ENCODE peak calls at places on chromosomes 12 and 14, in eight cellular contexts. H is cortex of kidney, Z is AG08396, K is iPS-NIHi11, L is esophagus squamous epithelium, M is cardiac muscle cell, S is ELR, U is MCF 10A. J is an unnamed sample.

GRCh38 chr12:85029456-85029855 is 6.6 kb downstream of the TSPAN19 start:
- DNase-seq in H (no peak), Z (peak), K (peak), L (no peak), M (peak), S (peak), U (peak), J (peak)

GRCh38 chr14:54790092-54790491 is 112.5 kb downstream of the GCH1 start:
- DNase-seq in H (no peak), Z (no peak), K (no peak), L (no peak), M (no peak), S (no peak), U (no peak), J (no peak)

GRCh38 chr14:103679351-103679750 is 35.9 kb downstream of the XRCC3 start:
- DNase-seq in H (no peak), Z (no peak), K (peak), L (no peak), M (peak), S (peak), U (no peak), J (no peak)

GRCh38 chr12:124592050-124592449 is 24.6 kb upstream of the NCOR2 start:
- DNase-seq in H (no peak), Z (peak), K (no peak), L (no peak), M (peak), S (peak), U (peak), J (peak)

GRCh38 chr12:46209914-46210834 is 58.7 kb downstream of the SLC38A1 start:
- DNase-seq in H (no peak), Z (no peak), K (peak), L (no peak), M (peak), S (no peak), U (peak), J (peak)

GRCh38 chr14:30610719-30611388 is 11.3 kb upstream of the SCFD1 start:
- DNase-seq in H (no peak), Z (peak), K (peak), L (no peak), M (peak), S (peak), U (peak), J (peak)

GRCh38 chr14:49861581-49861922 is 9.0 kb upstream of the NEMF start:
- DNase-seq in H (no peak), Z (peak), K (peak), L (no peak), M (peak), S (peak), U (peak), J (peak)

GRCh38 chr12:38469689-38470088 is 153.1 kb downstream of the ALG10B start:
- DNase-seq in H (no peak), Z (no peak), K (no peak), L (no peak), M (no peak), S (no peak), U (no peak), J (no peak)

GRCh38 chr12:645563-646071 is 17.6 kb downstream of the NINJ2 start:
- DNase-seq in H (no peak), Z (peak), K (no peak), L (no peak), M (peak), S (peak), U (peak), J (peak)

GRCh38 chr12:6222009-6222702 is 22.0 kb downstream of the CD9 start:
- DNase-seq in H (no peak), Z (no peak), K (no peak), L (no peak), M (no peak), S (no peak), U (no peak), J (peak)

GRCh38 chr14:100526632-100527031 is 60.6 kb downstream of the BEGAIN start:
- DNase-seq in H (no peak), Z (no peak), K (no peak), L (no peak), M (no peak), S (no peak), U (no peak), J (no peak)

GRCh38 chr12:3604750-3605638 is 114.0 kb downstream of the PRMT8 start:
- DNase-seq in H (no peak), Z (no peak), K (peak), L (no peak), M (peak), S (peak), U (peak), J (peak)

GRCh38 chr12:113062502-113063395 is 6.2 kb downstream of the DTX1 start:
- DNase-seq in H (no peak), Z (no peak), K (no peak), L (no peak), M (peak), S (no peak), U (no peak), J (no peak)

GRCh38 chr12:67534671-67535070 is 113.9 kb upstream of the DYRK2 start:
- DNase-seq in H (no peak), Z (peak), K (no peak), L (no peak), M (peak), S (peak), U (peak), J (peak)

GRCh38 chr12:1553987-1554982 is 40.1 kb downstream of the FBXL14 start:
- DNase-seq in H (no peak), Z (no peak), K (no peak), L (no peak), M (no peak), S (no peak), U (no peak), J (no peak)

GRCh38 chr12:45583011-45583657 is 146.4 kb upstream of the ARID2 start:
- DNase-seq in H (no peak), Z (no peak), K (no peak), L (no peak), M (peak), S (no peak), U (no peak), J (peak)

GRCh38 chr12:91778091-91778819 is 367.4 kb downstream of the BTG1 start:
- DNase-seq in H (no peak), Z (no peak), K (no peak), L (no peak), M (peak), S (peak), U (no peak), J (peak)

GRCh38 chr12:117564885-117565284 is 203.5 kb upstream of the NOS1 start:
- DNase-seq in H (no peak), Z (no peak), K (no peak), L (no peak), M (no peak), S (no peak), U (no peak), J (no peak)

GRCh38 chr12:13443498-13443897 is 247.0 kb downstream of the EMP1 start:
- DNase-seq in H (no peak), Z (no peak), K (no peak), L (no peak), M (no peak), S (no peak), U (no peak), J (no peak)

GRCh38 chr12:62332598-62332997 is 72.4 kb downstream of the USP15 start:
- DNase-seq in H (no peak), Z (peak), K (no peak), L (no peak), M (peak), S (peak), U (peak), J (peak)